ENCODE peak calls at places on chromosomes 4 and X, in nine cellular contexts. M is hippocampal formation; D is NB4; B is EL; N is midbrain; I is neural crest cell; X is stimulated activated CD4-positive, alpha-beta T cell treated with anti-CD3 and anti-CD28 coated beads, TNF-alpha, amount 100 ng/mL, for 24 hours; S is activated CD4-positive, alpha-beta T cell treated with anti-CD3 and anti-CD28 coated beads, Interleukin-2, amount 50 U/mL, for 1 hour; E is T-helper 2 cell. O is an unnamed sample.

GRCh38 chr4:139223682-139224317 is 46.8 kb upstream of the ELF2 start:
- DNase-seq in M (peak), S (no peak), I (no peak), X (no peak), E (no peak), B (peak), N (no peak), D (peak), O (peak)

GRCh38 chrX:57677132-57677858 is 2.8 kb downstream of the NLRP2B start:
- DNase-seq in I (no peak), B (no peak), N (no peak), E (no peak), M (no peak), X (no peak), S (no peak), D (no peak), O (no peak)

GRCh38 chr4:140851032-140851636 is 94.9 kb upstream of the TBC1D9 start:
- DNase-seq in N (peak), X (no peak), I (peak), S (no peak), E (no peak), D (peak), M (no peak), B (peak), O (no peak)

GRCh38 chr4:47551682-47552081 is 66.6 kb downstream of the ATP10D start:
- DNase-seq in E (no peak), I (no peak), N (no peak), S (no peak), D (no peak), M (no peak), X (no peak), B (peak), O (no peak)

GRCh38 chr4:7391637-7392437 is 42.9 kb downstream of the PSAPL1 start:
- DNase-seq in M (no peak), E (no peak), X (no peak), N (no peak), D (no peak), I (no peak), S (no peak), B (no peak), O (no peak)

GRCh38 chr4:1014395-1015167 is 3.2 kb downstream of the FGFRL1 start:
- DNase-seq in I (peak), E (no peak), M (peak), N (peak), X (no peak), B (no peak), D (no peak), S (no peak), O (no peak)

GRCh38 chr4:47032405-47033106 is 1.2 kb downstream of the GABRB1 start:
- DNase-seq in N (peak), E (peak), M (peak), D (peak), B (peak), S (peak), X (no peak), I (peak), O (peak)

GRCh38 chrX:31527455-31528126 is 455.8 kb upstream of the FTHL17 start:
- DNase-seq in M (no peak), E (no peak), N (no peak), I (no peak), D (no peak), B (no peak), S (no peak), X (no peak), O (no peak)

GRCh38 chr4:189232274-189232673 is 708.4 kb upstream of the FRG1 start:
- DNase-seq in I (no peak), X (no peak), S (no peak), N (no peak), E (no peak), M (no peak), B (no peak), D (no peak), O (no peak)

O was measured in left cardiac atrium.